ENCODE peak calls at places on chromosomes 7 and 10, in five cellular contexts. P, V, C, B and A are unnamed samples.

GRCh38 chr10:19819419-19820033 is 3.3 kb downstream of the PLXDC2 start:
- DNase-seq in C (no peak), V (no peak), B (peak), P (peak), A (peak)

GRCh38 chr10:74081192-74081803 is 69.3 kb downstream of the AP3M1 start:
- DNase-seq in B (peak), C (no peak), P (peak), V (no peak), A (peak)

GRCh38 chr7:5183155-5183554 is 6.9 kb upstream of the WIPI2 start:
- DNase-seq in P (no peak), C (no peak), V (no peak), B (no peak), A (no peak)

GRCh38 chr7:44508328-44508990 is 18.0 kb upstream of the NUDCD3 start:
- DNase-seq in B (no peak), C (no peak), P (no peak), V (no peak), A (no peak)

GRCh38 chr7:44881610-44882009 is 3.7 kb downstream of the PURB start:
- DNase-seq in B (no peak), P (no peak), C (no peak), V (no peak), A (no peak)

GRCh38 chr10:90718185-90718584 is 139.7 kb downstream of the HTR7 start:
- DNase-seq in V (no peak), C (no peak), B (no peak), P (no peak), A (no peak)

GRCh38 chr10:790821-791551 is 101.5 kb upstream of the DIP2C start:
- DNase-seq in P (no peak), C (no peak), B (no peak), V (peak), A (no peak)

GRCh38 chr7:128351296-128352123 is 7.8 kb upstream of the RBM28 start:
- DNase-seq in C (no peak), P (no peak), B (no peak), V (peak), A (no peak)

GRCh38 chr7:42272793-42273665 is 36.0 kb upstream of the GLI3 start:
- DNase-seq in B (no peak), P (no peak), V (no peak), C (no peak), A (no peak)

GRCh38 chr7:106205621-106206222 is 79.1 kb downstream of the NAMPT start:
- DNase-seq in P (no peak), B (peak), V (no peak), C (peak), A (no peak)

GRCh38 chr7:54824655-54825054 is 65.6 kb upstream of the SEC61G start:
- DNase-seq in B (no peak), C (no peak), V (no peak), P (no peak), A (no peak)

GRCh38 chr7:143846692-143847091 is 55.3 kb downstream of the TCAF1 start:
- DNase-seq in V (no peak), B (no peak), C (no peak), P (no peak), A (no peak)

GRCh38 chr7:116802784-116803183 is 59.6 kb upstream of the CAPZA2 start:
- DNase-seq in B (peak), V (no peak), P (peak), C (no peak), A (peak)

GRCh38 chr7:128781126-128781525 is 5.5 kb upstream of the OPN1SW start:
- DNase-seq in V (no peak), P (no peak), B (no peak), C (no peak), A (no peak)

GRCh38 chr7:150420987-150421674 is 29.3 kb upstream of the GIMAP8 start:
- DNase-seq in C (no peak), B (peak), V (peak), P (peak), A (peak)

GRCh38 chr10:90960355-90960814 is 39.5 kb upstream of the ANKRD1 start:
- DNase-seq in B (no peak), P (no peak), C (peak), V (no peak), A (peak)

GRCh38 chr7:48173983-48174382 is 2.7 kb downstream of the ABCA13 start:
- DNase-seq in B (no peak), P (no peak), V (no peak), C (no peak), A (no peak)

GRCh38 chr10:103660364-103661197 is 167.1 kb downstream of the NEURL1 start:
- DNase-seq in C (no peak), P (peak), B (no peak), V (no peak), A (no peak)

GRCh38 chr10:3881622-3882021 is 96.6 kb upstream of the KLF6 start:
- DNase-seq in V (no peak), B (no peak), P (no peak), C (no peak), A (no peak)

GRCh38 chr10:12194752-12195271 is 879 bp downstream of the NUDT5 start:
- DNase-seq in C (no peak), B (peak), P (no peak), V (no peak), A (peak)

GRCh38 chr7:23346316-23346715 is 47.2 kb downstream of the MALSU1 start:
- DNase-seq in C (no peak), V (no peak), B (no peak), P (no peak), A (no peak)

GRCh38 chr7:137146552-137146961 is 197.0 kb downstream of the PTN start:
- DNase-seq in C (no peak), B (no peak), V (no peak), P (no peak), A (no peak)
- TF ChIP-seq EP300 in C (no peak), B (no peak), V (no peak), P (no peak), A (no peak)

GRCh38 chr7:88243345-88243909 is 23.6 kb upstream of the SRI start:
- DNase-seq in V (peak), C (peak), P (peak), B (peak), A (peak)
- TF ChIP-seq KDM1A in V (no peak), C (no peak), P (no peak), B (no peak), A (no peak)

GRCh38 chr10:111784936-111785465 is 398.6 kb downstream of the GPAM start:
- DNase-seq in C (no peak), B (no peak), V (no peak), P (no peak), A (no peak)
- TF ChIP-seq EP300 in C (no peak), B (no peak), V (no peak), P (no peak), A (no peak)

GRCh38 chr7:50349399-50349798 is 44.9 kb downstream of the IKZF1 start:
- DNase-seq in P (no peak), V (no peak), C (no peak), B (no peak), A (no peak)

GRCh38 chr7:50352282-50352681 is 47.8 kb downstream of the IKZF1 start:
- DNase-seq in C (peak), P (no peak), V (no peak), B (no peak), A (no peak)

GRCh38 chr7:50348469-50349162 is 44.1 kb downstream of the IKZF1 start:
- DNase-seq in B (no peak), P (no peak), C (no peak), V (no peak), A (no peak)

GRCh38 chr7:50351267-50351666 is 46.8 kb downstream of the IKZF1 start:
- DNase-seq in V (no peak), P (no peak), B (no peak), C (no peak), A (no peak)

GRCh38 chr7:50349963-50350944 is 45.7 kb downstream of the IKZF1 start:
- DNase-seq in V (no peak), P (no peak), B (peak), C (peak), A (no peak)
- TF ChIP-seq KDM1A in V (no peak), P (no peak), B (no peak), C (no peak), A (no peak)

DNA sequence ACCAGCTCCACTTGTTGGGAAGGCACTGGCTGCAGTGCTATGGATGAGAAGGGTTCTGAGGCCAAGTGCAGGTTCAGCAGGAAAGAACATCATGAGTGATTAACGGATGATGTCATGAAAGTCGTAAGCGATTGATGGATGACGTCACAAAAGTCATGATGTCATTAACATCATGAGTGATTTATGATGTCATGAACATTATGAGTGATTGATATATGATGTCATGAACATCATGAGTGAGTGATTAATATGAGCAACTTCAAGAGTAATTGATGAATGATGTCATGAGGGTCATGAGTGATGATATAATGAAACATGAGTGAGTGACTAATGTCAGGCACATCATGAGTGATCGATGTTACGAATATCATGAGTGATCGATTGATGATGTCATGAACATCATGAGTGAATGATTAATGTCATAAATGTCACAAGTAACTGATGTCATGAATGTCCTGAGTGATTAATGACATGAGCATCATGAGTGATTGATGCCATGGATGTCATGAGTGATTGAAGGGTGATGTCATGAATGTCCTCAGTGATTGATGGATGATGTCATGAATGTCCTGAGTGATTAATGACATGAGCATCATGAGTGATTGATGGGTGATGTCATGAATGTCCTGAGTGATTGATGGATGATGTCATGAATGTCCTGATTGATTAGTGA is 185.6 kb downstream of the PAXIP1 start:
- DNase-seq in B (peak), V (no peak), C (no peak), P (no peak), A (peak)
- TF ChIP-seq EP300 in B (no peak), V (no peak), C (no peak), P (no peak), A (no peak)

DNA sequence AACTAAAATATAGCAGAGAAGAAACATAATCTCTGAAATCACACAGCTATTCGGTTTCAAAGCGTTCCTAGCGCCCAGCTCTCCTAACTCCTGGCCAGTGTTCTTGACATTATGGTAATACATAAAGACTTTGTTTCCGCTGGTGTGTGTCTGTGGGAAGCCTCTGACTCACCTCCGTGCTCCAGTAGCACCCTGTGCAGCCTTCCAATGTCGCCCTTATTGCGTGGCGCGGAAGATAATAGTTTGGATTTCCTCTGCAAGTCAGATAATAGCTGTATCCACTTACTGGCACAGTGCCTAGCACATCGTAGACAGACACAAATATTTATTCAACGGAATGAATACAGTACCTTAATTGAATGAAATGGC is 570 bp downstream of the BMS1 start:
- DNase-seq in C (no peak), V (no peak), B (peak), P (peak), A (peak)
- TF ChIP-seq KDM1A in C (no peak), V (no peak), B (no peak), P (no peak), A (no peak)

GRCh38 chr10:29820890-29821398 is 186.2 kb upstream of the SVIL start:
- DNase-seq in V (no peak), P (no peak), C (no peak), B (no peak), A (no peak)
- TF ChIP-seq EP300 in V (no peak), P (no peak), C (no peak), B (no peak), A (no peak)

DNA sequence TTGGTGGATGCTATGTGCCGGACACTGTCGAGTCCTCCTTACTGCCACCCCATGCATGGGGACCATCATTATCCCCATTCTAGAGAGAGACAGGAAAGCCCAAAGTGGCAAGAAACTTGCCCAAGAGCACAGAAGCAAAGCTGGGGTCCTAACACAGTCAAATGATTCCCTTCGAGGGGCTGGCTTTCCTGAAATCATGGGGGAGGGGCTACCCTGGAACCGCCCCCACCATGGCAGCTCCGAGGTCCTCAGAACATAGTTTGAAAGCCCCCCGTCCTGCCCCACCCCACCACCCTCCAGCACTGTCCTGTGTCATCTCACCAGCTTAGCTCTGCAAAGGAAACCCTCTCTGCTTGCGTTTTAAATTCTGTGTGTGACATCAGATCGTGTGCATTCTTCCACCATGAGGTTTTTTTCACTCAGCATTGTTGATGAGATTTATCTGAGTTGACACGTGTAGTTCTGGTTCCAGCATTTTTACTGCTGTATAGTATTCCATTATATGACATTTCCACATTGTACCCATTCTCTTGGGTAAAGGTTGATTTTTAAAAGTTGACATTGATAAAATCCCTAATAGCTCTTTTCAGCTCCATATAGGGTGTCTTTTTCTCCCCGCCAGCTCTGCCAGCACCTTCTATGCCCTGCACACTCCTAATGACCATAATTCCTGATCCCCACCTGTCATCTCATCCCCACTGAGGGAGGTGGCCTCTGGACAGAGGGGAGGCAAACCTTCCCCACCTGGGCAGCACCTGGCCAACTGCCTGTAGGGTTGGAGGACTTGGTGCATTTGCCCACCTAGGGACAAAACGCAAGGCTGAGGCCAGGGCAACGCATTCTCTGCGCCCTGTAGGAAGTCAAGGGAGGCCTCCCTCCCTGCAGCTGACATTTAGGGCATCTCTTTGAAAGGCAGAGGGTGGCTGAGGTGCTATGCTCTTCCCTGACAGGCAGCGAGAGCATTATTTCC is 100.2 kb upstream of the GPR26 start:
- DNase-seq in P (no peak), C (no peak), B (no peak), V (peak), A (no peak)
- TF ChIP-seq KDM1A in P (no peak), C (no peak), B (no peak), V (no peak), A (no peak)

DNA sequence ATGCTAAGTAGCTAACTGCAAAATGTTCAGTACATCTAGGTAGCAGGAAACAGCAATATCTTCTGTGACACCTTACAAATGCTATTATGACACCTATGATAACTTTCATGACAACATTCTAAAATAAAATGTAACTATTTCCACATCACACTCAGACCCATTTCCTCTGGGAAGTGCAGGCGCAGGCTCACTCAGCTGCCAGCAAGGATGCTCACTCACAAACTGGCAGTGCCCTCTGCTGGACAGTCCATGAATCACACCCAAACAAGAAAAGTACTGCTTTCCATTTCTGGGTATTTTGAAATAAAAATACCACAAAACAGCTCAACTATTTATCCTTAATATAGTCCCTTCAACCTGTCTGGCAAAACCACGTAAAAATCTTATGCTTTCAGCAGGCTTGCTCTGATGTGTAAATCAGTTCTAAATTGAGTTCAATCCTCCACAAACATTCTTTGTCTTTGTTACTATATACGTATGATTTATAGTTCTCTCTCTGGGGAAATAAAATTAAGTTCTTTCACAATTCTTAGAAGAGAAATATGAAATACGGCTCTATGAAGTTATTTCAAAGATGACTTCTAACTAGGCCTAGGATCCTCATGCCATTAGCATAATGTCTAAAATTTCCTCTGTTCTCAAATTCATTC is 176.6 kb downstream of the PARD3 start:
- DNase-seq in C (peak), V (peak), B (peak), P (peak), A (peak)
- TF ChIP-seq EP300 in C (no peak), V (no peak), B (no peak), P (no peak), A (no peak)